ENCODE peak calls at places on chromosomes 5 and 9, in six cellular contexts. C, U, A, D, T and K are unnamed samples.

GRCh38 chr9:123033864-123034598 is 564 bp downstream of the GPR21 start:
- DNase-seq in C (no peak), U (no peak), A (no peak), D (peak), T (no peak), K (no peak)

GRCh38 chr5:79956173-79956670 is 34.8 kb downstream of the MTX3 start:
- DNase-seq in C (no peak), U (no peak), A (peak), D (peak), T (peak), K (no peak)

GRCh38 chr5:150068472-150068871 is 17.9 kb downstream of the CSF1R start:
- DNase-seq in C (no peak), U (no peak), A (no peak), D (no peak), T (no peak), K (no peak)

GRCh38 chr5:52947208-52947607 is 41.9 kb upstream of the ITGA2 start:
- DNase-seq in C (no peak), U (no peak), A (no peak), D (peak), T (no peak), K (no peak)

GRCh38 chr5:72602696-72603685 is 95.8 kb upstream of the ZNF366 start:
- DNase-seq in C (no peak), U (no peak), A (no peak), D (no peak), T (no peak), K (no peak)

GRCh38 chr5:116484645-116485044 is 90.0 kb downstream of the SEMA6A start:
- DNase-seq in C (no peak), U (no peak), A (no peak), D (no peak), T (no peak), K (no peak)

GRCh38 chr9:107276966-107277710 is 5.9 kb upstream of the RAD23B start:
- DNase-seq in C (no peak), U (no peak), A (peak), D (peak), T (no peak), K (no peak)

GRCh38 chr9:108664309-108665255 is 191.2 kb downstream of the ACTL7B start:
- DNase-seq in C (no peak), U (no peak), A (no peak), D (no peak), T (peak), K (peak)

GRCh38 chr9:89872913-89873707 is 268.3 kb downstream of the GADD45G start:
- DNase-seq in C (no peak), U (peak), A (no peak), D (no peak), T (no peak), K (no peak)

GRCh38 chr9:33852216-33852826 is 35.4 kb downstream of the UBE2R2 start:
- DNase-seq in C (peak), U (peak), A (no peak), D (peak), T (peak), K (peak)

GRCh38 chr5:103476776-103477175 is 85.8 kb downstream of the NUDT12 start:
- DNase-seq in C (no peak), U (no peak), A (no peak), D (no peak), T (no peak), K (peak)

GRCh38 chr9:21455320-21455719 is 15.1 kb downstream of the IFNA1 start:
- DNase-seq in C (peak), U (no peak), A (no peak), D (no peak), T (peak), K (peak)

GRCh38 chr9:108400267-108400666 is 455.5 kb downstream of the ACTL7B start:
- DNase-seq in C (no peak), U (no peak), A (no peak), D (peak), T (no peak), K (no peak)

GRCh38 chr9:3200331-3200774 is 325.4 kb downstream of the RFX3 start:
- DNase-seq in C (no peak), U (no peak), A (peak), D (peak), T (peak), K (no peak)

GRCh38 chr9:89234636-89235035 is 56.0 kb upstream of the SHC3 start:
- DNase-seq in C (no peak), U (peak), A (peak), D (peak), T (no peak), K (peak)

GRCh38 chr5:67795781-67796477 is 419.6 kb upstream of the PIK3R1 start:
- DNase-seq in C (no peak), U (no peak), A (peak), D (peak), T (no peak), K (no peak)

GRCh38 chr5:67793966-67794365 is 421.6 kb upstream of the PIK3R1 start:
- DNase-seq in C (no peak), U (no peak), A (peak), D (peak), T (no peak), K (no peak)

GRCh38 chr5:67802766-67803165 is 412.8 kb upstream of the PIK3R1 start:
- DNase-seq in C (no peak), U (no peak), A (no peak), D (no peak), T (no peak), K (no peak)

DNA sequence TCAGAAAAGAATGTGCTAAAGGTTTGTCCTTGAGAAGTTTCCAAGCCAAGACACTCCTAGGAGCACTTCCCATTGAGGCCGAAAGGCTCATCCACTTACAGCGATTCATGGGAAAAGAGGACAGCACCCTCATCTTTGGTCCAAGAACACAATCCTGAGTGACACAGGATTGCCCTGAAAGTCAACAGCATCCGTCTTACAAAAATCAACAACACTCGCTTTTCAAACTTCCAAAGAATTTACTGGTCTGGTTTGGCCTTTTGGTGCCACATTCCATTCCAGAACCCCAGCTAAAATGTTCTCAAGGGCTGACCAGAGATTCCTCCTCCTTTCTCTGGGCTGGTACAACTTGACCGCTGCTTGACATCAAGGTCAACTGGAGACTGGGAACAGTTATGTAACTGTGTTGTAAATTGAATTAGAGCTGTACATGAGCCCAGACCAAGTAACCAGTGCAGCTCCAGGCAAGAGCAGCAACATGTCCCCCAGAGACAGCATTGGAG is 415.8 kb upstream of the PIK3R1 start:
- DNase-seq in C (peak), U (no peak), A (peak), D (peak), T (no peak), K (no peak)
- TF ChIP-seq CTCF in C (no peak), U (no peak), A (no peak), D (no peak), T (no peak), K (no peak)

GRCh38 chr5:17075196-17075595 is 139.1 kb upstream of the MYO10 start:
- DNase-seq in C (no peak), U (no peak), A (no peak), D (no peak), T (no peak), K (no peak)
- H2AFZ ChIP-seq in C (no peak), U (no peak), A (no peak), D (no peak), T (no peak), K (no peak)

GRCh38 chr5:54063817-54064216 is 246.6 kb downstream of the ARL15 start:
- DNase-seq in C (no peak), U (no peak), A (peak), D (peak), T (no peak), K (no peak)
- H3K9ac ChIP-seq in C (no peak), U (no peak), A (peak), D (no peak), T (no peak), K (no peak)

GRCh38 chr9:134779640-134780039 is 101.0 kb upstream of the FCN2 start:
- DNase-seq in C (no peak), U (no peak), A (no peak), D (no peak), T (no peak), K (no peak)

GRCh38 chr9:134782921-134783698 is 97.5 kb upstream of the FCN2 start:
- DNase-seq in C (no peak), U (peak), A (no peak), D (no peak), T (no peak), K (no peak)

GRCh38 chr9:134784612-134785305 is 95.9 kb upstream of the FCN2 start:
- DNase-seq in C (no peak), U (no peak), A (no peak), D (no peak), T (no peak), K (peak)

GRCh38 chr9:134783699-134784039 is 96.9 kb upstream of the FCN2 start:
- DNase-seq in C (no peak), U (no peak), A (no peak), D (no peak), T (no peak), K (no peak)

GRCh38 chr9:134781895-134782294 is 98.7 kb upstream of the FCN2 start:
- DNase-seq in C (no peak), U (peak), A (no peak), D (no peak), T (no peak), K (peak)
- TF ChIP-seq CTCF in C (peak), U (no peak), A (peak), D (peak), T (peak), K (peak)

GRCh38 chr5:160542281-160542680 is 120.6 kb downstream of the PTTG1 start:
- DNase-seq in C (no peak), U (no peak), A (no peak), D (peak), T (peak), K (no peak)
- H2AFZ ChIP-seq in C (no peak), U (no peak), A (no peak), D (no peak), T (no peak), K (no peak)

DNA sequence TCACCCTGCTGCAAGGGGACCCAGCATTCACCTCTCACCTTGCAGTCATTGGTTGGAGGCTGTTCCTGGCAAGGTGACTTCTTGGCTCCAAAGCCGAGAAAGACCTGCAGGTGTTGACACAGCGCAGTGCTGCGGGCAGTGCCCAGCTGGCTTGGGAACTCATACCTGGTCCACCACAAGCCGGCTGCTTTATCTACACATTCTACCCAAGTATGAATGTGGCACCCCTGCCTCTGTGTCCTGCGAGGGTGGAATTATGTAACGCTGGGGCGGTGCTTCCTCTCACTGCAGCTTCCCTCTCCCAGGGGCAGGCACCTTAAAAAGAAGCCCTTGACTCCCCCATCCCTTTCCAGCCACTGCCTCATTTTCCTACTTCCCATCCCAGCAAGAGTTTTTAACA is 2.5 kb upstream of the ZMYND19 start:
- DNase-seq in C (no peak), U (no peak), A (no peak), D (no peak), T (no peak), K (no peak)
- H3K9ac ChIP-seq in C (no peak), U (no peak), A (no peak), D (no peak), T (no peak), K (no peak)

DNA sequence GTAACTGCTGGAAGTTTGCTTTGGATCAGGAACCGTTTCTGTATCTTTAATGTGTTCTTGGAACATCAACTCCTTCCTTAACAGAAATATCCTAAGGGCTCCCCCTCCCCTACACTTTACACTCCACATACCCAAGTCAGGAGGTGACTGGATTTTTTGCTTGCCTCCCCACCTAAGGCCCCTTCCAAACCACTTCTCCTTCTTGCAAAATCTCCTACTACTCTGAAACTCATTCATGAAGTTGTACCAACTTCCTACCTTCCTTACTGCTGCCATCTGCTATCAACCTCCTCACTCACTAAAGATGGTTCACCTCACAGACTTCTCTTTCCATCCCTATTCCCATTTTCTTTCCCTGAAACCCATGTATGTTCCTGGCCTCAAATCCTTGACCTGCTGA is 16.1 kb downstream of the TXN start:
- DNase-seq in C (no peak), U (no peak), A (no peak), D (no peak), T (no peak), K (no peak)
- TF ChIP-seq CTCF in C (no peak), U (no peak), A (no peak), D (no peak), T (no peak), K (no peak)

DNA sequence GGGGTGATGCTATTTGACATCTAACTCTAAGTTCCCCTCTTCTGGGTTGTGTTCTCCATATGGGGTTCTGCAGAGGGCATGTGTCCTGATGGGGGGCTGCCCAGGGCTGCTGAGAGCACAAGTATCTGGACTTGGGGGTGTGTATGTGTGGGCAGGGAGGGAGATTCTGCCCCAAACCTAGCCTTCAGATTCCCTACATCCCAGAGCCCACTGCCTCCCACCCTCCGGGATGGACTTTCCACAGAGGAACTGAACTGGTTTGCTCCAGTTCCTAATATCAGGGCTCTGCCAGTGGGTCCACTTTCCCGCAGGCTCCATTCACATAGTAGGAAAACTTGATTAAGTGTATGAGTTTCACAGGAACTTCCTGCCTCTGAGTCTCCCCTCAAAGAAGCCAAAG is 16.4 kb upstream of the TIFAB start:
- DNase-seq in C (no peak), U (no peak), A (no peak), D (no peak), T (no peak), K (no peak)
- H2AFZ ChIP-seq in C (no peak), U (no peak), A (no peak), D (no peak), T (no peak), K (no peak)

GRCh38 chr9:128555180-128555721 is 2.9 kb downstream of the SPTAN1 start:
- DNase-seq in C (peak), U (no peak), A (peak), D (peak), T (peak), K (peak)

GRCh38 chr9:128554155-128554862 is 1.9 kb downstream of the SPTAN1 start:
- DNase-seq in C (peak), U (peak), A (peak), D (peak), T (peak), K (peak)

GRCh38 chr9:128558431-128559310 is 6.3 kb downstream of the SPTAN1 start:
- DNase-seq in C (peak), U (no peak), A (peak), D (peak), T (peak), K (peak)

GRCh38 chr9:128556915-128557634 is 4.7 kb downstream of the SPTAN1 start:
- DNase-seq in C (peak), U (no peak), A (no peak), D (no peak), T (no peak), K (no peak)

DNA sequence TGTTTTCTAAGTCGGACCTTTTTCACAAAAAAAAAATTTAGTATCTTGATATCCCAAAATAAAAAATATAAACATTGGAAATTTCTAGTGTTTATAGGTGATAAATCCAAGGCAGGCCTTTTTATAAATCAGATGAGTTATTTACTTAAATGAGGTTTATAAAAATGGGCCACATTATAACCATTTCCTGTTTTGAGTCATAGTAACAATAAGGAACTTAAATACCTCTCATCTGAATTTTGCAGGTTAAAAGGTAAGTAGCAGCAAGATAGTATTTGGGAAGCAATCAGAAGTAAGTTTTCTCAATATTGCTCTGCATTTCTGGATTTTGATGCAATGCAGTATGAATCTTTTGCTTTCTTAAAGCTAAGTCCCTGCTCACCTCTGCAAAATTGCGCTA is 3.9 kb downstream of the SPTAN1 start:
- DNase-seq in C (no peak), U (no peak), A (no peak), D (no peak), T (peak), K (no peak)
- H3K9ac ChIP-seq in C (no peak), U (no peak), A (no peak), D (no peak), T (peak), K (no peak)

GRCh38 chr5:153791339-153791738 is 247.4 kb downstream of the FAM114A2 start:
- DNase-seq in C (no peak), U (no peak), A (no peak), D (no peak), T (no peak), K (no peak)
- TF ChIP-seq CTCF in C (no peak), U (no peak), A (no peak), D (no peak), T (no peak), K (no peak)